ENCODE peak calls at places on chromosome 6, in nine cellular contexts. One of them, this sample, is unnamed.
A peak's percentile ranks its signal among the peaks of the same experiment; 100 is the strongest.

GRCh38 chr6:6843057-6843627 is 254.6 kb downstream of the LY86 start:
- DNase-seq in cardiac fibroblast: peak; percentile 43
- DNase-seq in BJ: no peak
- DNase-seq in fibroblast of pulmonary artery: peak; percentile 59
- DNase-seq in heart left ventricle: no peak
- DNase-seq in choroid plexus epithelial cell: peak; percentile 52
- DNase-seq in heart right ventricle: no peak
- DNase-seq in progenitor cell of endocrine pancreas: no peak
- DNase-seq in epithelial cell of esophagus: peak; percentile 80
- DNase-seq in this sample: no peak

GRCh38 chr6:21441386-21441785 is 152.2 kb upstream of the SOX4 start:
- DNase-seq in cardiac fibroblast: peak; percentile 71
- DNase-seq in BJ: no peak
- DNase-seq in fibroblast of pulmonary artery: peak; percentile 59
- DNase-seq in heart left ventricle: no peak
- DNase-seq in choroid plexus epithelial cell: peak; percentile 76
- DNase-seq in heart right ventricle: no peak
- DNase-seq in progenitor cell of endocrine pancreas: no peak
- DNase-seq in epithelial cell of esophagus: peak; percentile 70
- DNase-seq in this sample: no peak

GRCh38 chr6:150156460-150156859 is 13.6 kb downstream of the PPP1R14C start:
- DNase-seq in cardiac fibroblast: no peak
- DNase-seq in BJ: no peak
- DNase-seq in fibroblast of pulmonary artery: no peak
- DNase-seq in heart left ventricle: no peak
- DNase-seq in choroid plexus epithelial cell: no peak
- DNase-seq in heart right ventricle: no peak
- DNase-seq in progenitor cell of endocrine pancreas: no peak
- DNase-seq in epithelial cell of esophagus: peak; percentile 94
- DNase-seq in this sample: no peak

GRCh38 chr6:84284428-84285033 is 57.1 kb upstream of the CEP162 start:
- DNase-seq in cardiac fibroblast: peak; percentile 37
- DNase-seq in BJ: no peak
- DNase-seq in fibroblast of pulmonary artery: peak; percentile 41
- DNase-seq in heart left ventricle: no peak
- DNase-seq in choroid plexus epithelial cell: peak; percentile 72
- DNase-seq in heart right ventricle: no peak
- DNase-seq in progenitor cell of endocrine pancreas: no peak
- DNase-seq in epithelial cell of esophagus: peak; percentile 24
- DNase-seq in this sample: no peak

GRCh38 chr6:2999005-2999620 is 581 bp upstream of the NQO2 start:
- DNase-seq in cardiac fibroblast: peak; percentile 93
- DNase-seq in BJ: no peak
- DNase-seq in fibroblast of pulmonary artery: peak; percentile 79
- DNase-seq in heart left ventricle: no peak
- DNase-seq in choroid plexus epithelial cell: peak; percentile 88
- DNase-seq in heart right ventricle: no peak
- DNase-seq in progenitor cell of endocrine pancreas: no peak
- DNase-seq in epithelial cell of esophagus: peak; percentile 91
- DNase-seq in this sample: peak; percentile 33

GRCh38 chr6:125910518-125910917 is 46.1 kb upstream of the HINT3 start:
- DNase-seq in cardiac fibroblast: peak; percentile 80
- DNase-seq in BJ: no peak
- DNase-seq in fibroblast of pulmonary artery: peak; percentile 52
- DNase-seq in heart left ventricle: no peak
- DNase-seq in choroid plexus epithelial cell: peak; percentile 53
- DNase-seq in heart right ventricle: no peak
- DNase-seq in progenitor cell of endocrine pancreas: no peak
- DNase-seq in epithelial cell of esophagus: peak; percentile 79
- DNase-seq in this sample: no peak

GRCh38 chr6:45898941-45899682 is 116.5 kb downstream of the CLIC5 start:
- DNase-seq in cardiac fibroblast: no peak
- DNase-seq in BJ: no peak
- DNase-seq in fibroblast of pulmonary artery: no peak
- DNase-seq in heart left ventricle: no peak
- DNase-seq in choroid plexus epithelial cell: no peak
- DNase-seq in heart right ventricle: no peak
- DNase-seq in progenitor cell of endocrine pancreas: no peak
- DNase-seq in epithelial cell of esophagus: peak; percentile 30
- DNase-seq in this sample: no peak

GRCh38 chr6:161169690-161170089 is 104.2 kb downstream of the AGPAT4 start:
- DNase-seq in cardiac fibroblast: peak; percentile 86
- DNase-seq in BJ: no peak
- DNase-seq in fibroblast of pulmonary artery: peak; percentile 57
- DNase-seq in heart left ventricle: no peak
- DNase-seq in choroid plexus epithelial cell: peak; percentile 94
- DNase-seq in heart right ventricle: no peak
- DNase-seq in progenitor cell of endocrine pancreas: no peak
- DNase-seq in epithelial cell of esophagus: peak; percentile 74
- DNase-seq in this sample: peak; percentile 8

GRCh38 chr6:138588805-138589434 is 89.6 kb upstream of the NHSL1 start:
- DNase-seq in cardiac fibroblast: peak; percentile 89
- DNase-seq in BJ: no peak
- DNase-seq in fibroblast of pulmonary artery: peak; percentile 90
- DNase-seq in heart left ventricle: peak; percentile 60
- DNase-seq in choroid plexus epithelial cell: peak; percentile 91
- DNase-seq in heart right ventricle: peak; percentile 73
- DNase-seq in progenitor cell of endocrine pancreas: peak; percentile 31
- DNase-seq in epithelial cell of esophagus: peak; percentile 78
- DNase-seq in this sample: peak; percentile 68

GRCh38 chr6:30411515-30412207 is 66.7 kb downstream of the RPP21 start:
- DNase-seq in cardiac fibroblast: peak; percentile 58
- DNase-seq in BJ: no peak
- DNase-seq in fibroblast of pulmonary artery: peak; percentile 59
- DNase-seq in heart left ventricle: peak; percentile 24
- DNase-seq in choroid plexus epithelial cell: peak; percentile 70
- DNase-seq in heart right ventricle: peak; percentile 32
- DNase-seq in progenitor cell of endocrine pancreas: peak; percentile 29
- DNase-seq in epithelial cell of esophagus: peak; percentile 68
- DNase-seq in this sample: peak; percentile 57

GRCh38 chr6:138468320-138469015 is 30.8 kb downstream of the NHSL1 start:
- DNase-seq in cardiac fibroblast: peak; percentile 81
- DNase-seq in BJ: no peak
- DNase-seq in fibroblast of pulmonary artery: peak; percentile 39
- DNase-seq in heart left ventricle: no peak
- DNase-seq in choroid plexus epithelial cell: peak; percentile 78
- DNase-seq in heart right ventricle: no peak
- DNase-seq in progenitor cell of endocrine pancreas: no peak
- DNase-seq in epithelial cell of esophagus: peak; percentile 89
- DNase-seq in this sample: no peak

GRCh38 chr6:39836621-39837020 is 44.4 kb downstream of the DAAM2 start:
- DNase-seq in cardiac fibroblast: peak; percentile 36
- DNase-seq in BJ: peak; percentile 31
- DNase-seq in fibroblast of pulmonary artery: peak; percentile 15
- DNase-seq in heart left ventricle: no peak
- DNase-seq in choroid plexus epithelial cell: no peak
- DNase-seq in heart right ventricle: no peak
- DNase-seq in progenitor cell of endocrine pancreas: no peak
- DNase-seq in epithelial cell of esophagus: no peak
- DNase-seq in this sample: no peak

GRCh38 chr6:121436966-121437756 is 1.7 kb downstream of the GJA1 start:
- DNase-seq in cardiac fibroblast: peak; percentile 73
- DNase-seq in BJ: no peak
- DNase-seq in fibroblast of pulmonary artery: peak; percentile 63
- DNase-seq in heart left ventricle: peak; percentile 59
- DNase-seq in choroid plexus epithelial cell: peak; percentile 62
- DNase-seq in heart right ventricle: peak; percentile 53
- DNase-seq in progenitor cell of endocrine pancreas: peak; percentile 39
- DNase-seq in epithelial cell of esophagus: peak; percentile 48
- DNase-seq in this sample: no peak

GRCh38 chr6:6685249-6685667 is 96.7 kb downstream of the LY86 start:
- DNase-seq in cardiac fibroblast: no peak
- DNase-seq in BJ: no peak
- DNase-seq in fibroblast of pulmonary artery: no peak
- DNase-seq in heart left ventricle: no peak
- DNase-seq in choroid plexus epithelial cell: no peak
- DNase-seq in heart right ventricle: no peak
- DNase-seq in progenitor cell of endocrine pancreas: no peak
- DNase-seq in epithelial cell of esophagus: no peak
- DNase-seq in this sample: no peak

GRCh38 chr6:43869792-43870659 is 100.0 kb downstream of the VEGFA start:
- DNase-seq in cardiac fibroblast: no peak
- DNase-seq in BJ: no peak
- DNase-seq in fibroblast of pulmonary artery: no peak
- DNase-seq in heart left ventricle: no peak
- DNase-seq in choroid plexus epithelial cell: no peak
- DNase-seq in heart right ventricle: no peak
- DNase-seq in progenitor cell of endocrine pancreas: no peak
- DNase-seq in epithelial cell of esophagus: no peak
- DNase-seq in this sample: no peak

GRCh38 chr6:37340639-37340943 is 13.2 kb upstream of the RNF8 start:
- DNase-seq in cardiac fibroblast: peak; percentile 33
- DNase-seq in BJ: no peak
- DNase-seq in fibroblast of pulmonary artery: no peak
- DNase-seq in heart left ventricle: no peak
- DNase-seq in choroid plexus epithelial cell: no peak
- DNase-seq in heart right ventricle: no peak
- DNase-seq in progenitor cell of endocrine pancreas: no peak
- DNase-seq in epithelial cell of esophagus: no peak
- DNase-seq in this sample: no peak

GRCh38 chr6:108200186-108200585 is 34.4 kb downstream of the NR2E1 start:
- DNase-seq in cardiac fibroblast: no peak
- DNase-seq in BJ: no peak
- DNase-seq in fibroblast of pulmonary artery: no peak
- DNase-seq in heart left ventricle: no peak
- DNase-seq in choroid plexus epithelial cell: no peak
- DNase-seq in heart right ventricle: no peak
- DNase-seq in progenitor cell of endocrine pancreas: no peak
- DNase-seq in epithelial cell of esophagus: no peak
- DNase-seq in this sample: no peak

GRCh38 chr6:157561929-157562810 is 181.2 kb downstream of the ZDHHC14 start:
- DNase-seq in cardiac fibroblast: no peak
- DNase-seq in BJ: no peak
- DNase-seq in fibroblast of pulmonary artery: no peak
- DNase-seq in heart left ventricle: no peak
- DNase-seq in choroid plexus epithelial cell: no peak
- DNase-seq in heart right ventricle: no peak
- DNase-seq in progenitor cell of endocrine pancreas: no peak
- DNase-seq in epithelial cell of esophagus: no peak
- DNase-seq in this sample: peak; percentile 69

GRCh38 chr6:28542440-28543293 is 17.0 kb downstream of the GPX5 start:
- DNase-seq in cardiac fibroblast: peak; percentile 93
- DNase-seq in BJ: peak; percentile 18
- DNase-seq in fibroblast of pulmonary artery: peak; percentile 82
- DNase-seq in heart left ventricle: no peak
- DNase-seq in choroid plexus epithelial cell: peak; percentile 85
- DNase-seq in heart right ventricle: no peak
- DNase-seq in progenitor cell of endocrine pancreas: peak; percentile 64
- DNase-seq in epithelial cell of esophagus: peak; percentile 83
- DNase-seq in this sample: peak; percentile 60
- TF ChIP-seq CTCF in cardiac fibroblast: peak; percentile 37
- TF ChIP-seq CTCF in BJ: peak; percentile 43
- TF ChIP-seq CTCF in fibroblast of pulmonary artery: peak; percentile 54
- TF ChIP-seq CTCF in heart left ventricle: no peak
- TF ChIP-seq CTCF in choroid plexus epithelial cell: peak; percentile 62
- TF ChIP-seq CTCF in heart right ventricle: no peak
- TF ChIP-seq CTCF in progenitor cell of endocrine pancreas: peak; percentile 79
- TF ChIP-seq CTCF in epithelial cell of esophagus: peak; percentile 72
- TF ChIP-seq CTCF in this sample: peak; percentile 67

GRCh38 chr6:28861339-28861738 is 62.4 kb downstream of the TRIM27 start:
- DNase-seq in cardiac fibroblast: no peak
- DNase-seq in BJ: no peak
- DNase-seq in fibroblast of pulmonary artery: no peak
- DNase-seq in heart left ventricle: no peak
- DNase-seq in choroid plexus epithelial cell: no peak
- DNase-seq in heart right ventricle: no peak
- DNase-seq in progenitor cell of endocrine pancreas: no peak
- DNase-seq in epithelial cell of esophagus: no peak
- DNase-seq in this sample: no peak
- TF ChIP-seq CTCF in cardiac fibroblast: no peak
- TF ChIP-seq CTCF in BJ: no peak
- TF ChIP-seq CTCF in fibroblast of pulmonary artery: no peak
- TF ChIP-seq CTCF in heart left ventricle: no peak
- TF ChIP-seq CTCF in choroid plexus epithelial cell: no peak
- TF ChIP-seq CTCF in heart right ventricle: no peak
- TF ChIP-seq CTCF in progenitor cell of endocrine pancreas: no peak
- TF ChIP-seq CTCF in epithelial cell of esophagus: no peak
- TF ChIP-seq CTCF in this sample: no peak

DNA sequence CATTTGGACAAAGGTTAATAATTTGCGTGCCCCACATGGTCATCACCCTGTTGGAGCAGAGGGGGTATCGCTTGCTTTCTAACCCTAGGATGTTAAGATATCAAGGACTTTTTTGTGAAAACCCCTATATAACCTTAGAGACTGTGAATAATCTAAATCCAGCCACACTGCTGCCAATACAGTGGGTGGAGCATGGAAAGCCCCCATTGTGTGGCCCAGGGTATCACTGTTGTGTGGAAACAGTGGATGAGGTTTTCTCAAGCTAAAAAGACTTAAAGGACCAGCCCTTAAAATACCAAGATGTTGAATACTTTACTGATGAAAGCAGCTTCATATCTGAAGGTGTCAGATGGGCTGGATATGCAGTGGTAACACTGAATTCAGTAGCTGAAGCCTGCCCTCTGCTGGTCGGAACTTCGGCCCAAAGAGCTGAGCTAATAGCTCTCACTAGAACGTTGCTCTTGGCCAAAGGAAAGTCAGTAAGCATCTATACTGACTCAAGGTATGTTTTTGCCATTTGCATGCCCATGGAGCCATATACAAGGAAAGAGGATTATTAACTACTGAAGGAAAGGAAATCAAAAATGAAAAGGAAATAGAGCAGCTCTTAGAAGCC is 695.2 kb downstream of the PHF3 start:
- DNase-seq in cardiac fibroblast: peak; percentile 71
- DNase-seq in BJ: no peak
- DNase-seq in fibroblast of pulmonary artery: peak; percentile 75
- DNase-seq in heart left ventricle: peak; percentile 31
- DNase-seq in choroid plexus epithelial cell: peak; percentile 86
- DNase-seq in heart right ventricle: peak; percentile 51
- DNase-seq in progenitor cell of endocrine pancreas: peak; percentile 59
- DNase-seq in epithelial cell of esophagus: peak; percentile 75
- DNase-seq in this sample: peak; percentile 50
- TF ChIP-seq CTCF in cardiac fibroblast: peak; percentile 59
- TF ChIP-seq CTCF in BJ: peak; percentile 34
- TF ChIP-seq CTCF in fibroblast of pulmonary artery: peak; percentile 83
- TF ChIP-seq CTCF in heart left ventricle: peak; percentile 58
- TF ChIP-seq CTCF in choroid plexus epithelial cell: peak; percentile 86
- TF ChIP-seq CTCF in heart right ventricle: peak; percentile 70
- TF ChIP-seq CTCF in progenitor cell of endocrine pancreas: peak; percentile 80
- TF ChIP-seq CTCF in epithelial cell of esophagus: peak; percentile 85
- TF ChIP-seq CTCF in this sample: peak; percentile 85

DNA sequence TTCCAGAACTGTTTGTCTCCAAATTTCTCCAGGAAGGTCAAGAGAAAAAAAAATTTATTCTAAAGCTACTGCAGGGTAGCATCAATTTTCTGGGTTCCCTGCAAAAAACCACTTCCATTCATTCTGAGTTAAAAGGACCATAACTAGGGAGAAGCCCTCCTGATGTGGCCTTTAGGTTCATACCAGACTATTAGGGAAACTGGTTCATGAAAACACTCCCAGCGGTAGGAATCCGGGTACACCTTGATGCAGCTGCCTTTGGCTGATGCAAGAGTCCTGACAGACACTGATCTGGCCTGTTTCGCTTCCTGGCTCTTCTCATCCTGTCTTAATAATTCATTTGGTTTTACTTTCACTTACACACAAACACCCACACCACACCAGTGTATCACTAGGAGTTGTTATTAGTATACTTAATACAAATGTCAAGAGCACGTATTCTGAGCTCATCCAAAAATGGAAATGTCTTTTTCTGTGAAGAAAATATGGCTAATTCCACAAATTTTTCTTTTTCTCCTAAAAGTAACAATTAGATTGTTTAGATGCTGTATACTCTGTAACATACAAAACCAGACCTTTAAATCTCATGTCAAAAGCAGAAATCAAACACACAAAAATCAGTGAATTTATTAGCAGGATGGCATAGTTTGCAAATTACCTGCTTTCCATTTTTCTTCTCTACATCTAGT is 38.4 kb upstream of the ARHGAP18 start:
- DNase-seq in cardiac fibroblast: peak; percentile 77
- DNase-seq in BJ: no peak
- DNase-seq in fibroblast of pulmonary artery: peak; percentile 50
- DNase-seq in heart left ventricle: peak; percentile 19
- DNase-seq in choroid plexus epithelial cell: peak; percentile 89
- DNase-seq in heart right ventricle: no peak
- DNase-seq in progenitor cell of endocrine pancreas: no peak
- DNase-seq in epithelial cell of esophagus: peak; percentile 87
- DNase-seq in this sample: peak; percentile 88
- TF ChIP-seq CTCF in cardiac fibroblast: peak; percentile 11
- TF ChIP-seq CTCF in BJ: no peak
- TF ChIP-seq CTCF in fibroblast of pulmonary artery: no peak
- TF ChIP-seq CTCF in heart left ventricle: no peak
- TF ChIP-seq CTCF in choroid plexus epithelial cell: peak; percentile 34
- TF ChIP-seq CTCF in heart right ventricle: no peak
- TF ChIP-seq CTCF in progenitor cell of endocrine pancreas: no peak
- TF ChIP-seq CTCF in epithelial cell of esophagus: peak; percentile 41
- TF ChIP-seq CTCF in this sample: no peak